ENCODE peak calls at places on chromosomes 3 and 15, in eight cellular contexts. J, L, H, W, R, D, Q and Z are unnamed samples.

GRCh38 chr15:95401586-95401985 is 928.9 kb upstream of the NR2F2 start:
- DNase-seq in D (no peak), J (no peak), R (no peak), W (no peak), L (peak), H (no peak), Q (peak), Z (no peak)

GRCh38 chr15:75502360-75502759 is 50.9 kb upstream of the SIN3A start:
- DNase-seq in W (no peak), L (no peak), J (no peak), D (no peak), H (no peak), Q (no peak), R (no peak), Z (no peak)

GRCh38 chr3:158057666-158058065 is 48.6 kb downstream of the SHOX2 start:
- DNase-seq in D (no peak), W (peak), H (no peak), J (no peak), L (no peak), Q (no peak), R (no peak), Z (no peak)

GRCh38 chr3:58617338-58617761 is 40.2 kb upstream of the FAM107A start:
- DNase-seq in L (peak), W (no peak), H (no peak), Q (no peak), D (no peak), J (no peak), R (no peak), Z (no peak)

GRCh38 chr15:41870689-41871081 is 23.2 kb downstream of the SPTBN5 start:
- DNase-seq in R (no peak), H (no peak), D (peak), L (peak), J (no peak), Q (no peak), W (peak), Z (peak)

GRCh38 chr3:149377408-149378111 is at the start of gene TM4SF1:
- DNase-seq in D (peak), R (peak), J (no peak), L (peak), Q (peak), H (no peak), W (peak), Z (peak)

GRCh38 chr3:40588406-40588805 is 63.6 kb downstream of the ZNF621 start:
- DNase-seq in Q (no peak), L (no peak), H (no peak), R (no peak), D (peak), J (no peak), W (no peak), Z (no peak)

GRCh38 chr15:40754574-40754882 is 526 bp downstream of the RMDN3 start:
- DNase-seq in D (no peak), R (no peak), H (peak), W (peak), Q (peak), L (no peak), J (no peak), Z (no peak)

GRCh38 chr3:78455737-78456136 is 1312.1 kb downstream of the ROBO1 start:
- DNase-seq in D (no peak), J (no peak), H (no peak), L (no peak), R (no peak), W (no peak), Q (no peak), Z (no peak)

GRCh38 chr15:25207369-25207768 is 231.5 kb downstream of the UBE3A start:
- DNase-seq in Q (no peak), L (no peak), W (no peak), D (no peak), R (no peak), H (no peak), J (no peak), Z (no peak)

GRCh38 chr3:138477801-138478200 is 43.4 kb downstream of the ESYT3 start:
- DNase-seq in L (peak), W (no peak), D (no peak), R (no peak), J (no peak), Q (no peak), H (no peak), Z (no peak)

GRCh38 chr3:72563690-72564370 is 284.4 kb downstream of the SHQ1 start:
- DNase-seq in L (no peak), D (no peak), H (no peak), W (no peak), Q (no peak), J (no peak), R (no peak), Z (no peak)

GRCh38 chr3:107884719-107885460 is 205.9 kb downstream of the CD47 start:
- DNase-seq in H (no peak), L (peak), W (peak), Q (peak), D (no peak), R (no peak), J (no peak), Z (peak)

GRCh38 chr15:57213783-57214366 is 162.4 kb upstream of the CGNL1 start:
- DNase-seq in Q (peak), H (peak), R (no peak), J (no peak), D (peak), L (peak), W (peak), Z (peak)

GRCh38 chr3:184780981-184781515 is 30.9 kb upstream of the VPS8 start:
- DNase-seq in L (no peak), W (no peak), R (no peak), Q (peak), J (no peak), H (no peak), D (no peak), Z (peak)

GRCh38 chr3:64138046-64138445 is 87.2 kb downstream of the PRICKLE2 start:
- DNase-seq in J (no peak), H (no peak), W (peak), L (no peak), D (no peak), Q (peak), R (no peak), Z (peak)

GRCh38 chr3:116561529-116561928 is 116.2 kb upstream of the LSAMP start:
- DNase-seq in J (no peak), W (no peak), D (no peak), H (no peak), R (no peak), L (no peak), Q (no peak), Z (no peak)

GRCh38 chr15:49423021-49423420 is at the start of gene FGF7:
- DNase-seq in D (no peak), J (no peak), Q (peak), W (peak), L (peak), H (peak), R (no peak), Z (peak)

GRCh38 chr3:78846688-78847087 is 921.1 kb downstream of the ROBO1 start:
- DNase-seq in Q (peak), W (peak), R (no peak), J (no peak), H (no peak), L (peak), D (no peak), Z (peak)

GRCh38 chr3:168534761-168535160 is 439.0 kb upstream of the GOLIM4 start:
- DNase-seq in Q (no peak), D (no peak), H (no peak), W (no peak), R (no peak), L (no peak), J (no peak), Z (no peak)

GRCh38 chr15:67089218-67090193 is 24.1 kb downstream of the SMAD3 start:
- DNase-seq in H (no peak), L (peak), D (peak), R (no peak), W (peak), Q (no peak), J (no peak), Z (peak)

GRCh38 chr3:19543212-19543841 is 390.7 kb downstream of the EFHB start:
- DNase-seq in R (no peak), W (no peak), Q (no peak), H (peak), D (no peak), L (no peak), J (peak), Z (no peak)

GRCh38 chr3:44661189-44661588 is 12.7 kb downstream of the ZNF35 start:
- DNase-seq in L (no peak), H (no peak), J (no peak), R (no peak), Q (no peak), D (no peak), W (no peak), Z (no peak)
- TF ChIP-seq CTCF in L (no peak), H (peak), J (peak), R (no peak), Q (peak), D (no peak), W (peak), Z (peak)

DNA sequence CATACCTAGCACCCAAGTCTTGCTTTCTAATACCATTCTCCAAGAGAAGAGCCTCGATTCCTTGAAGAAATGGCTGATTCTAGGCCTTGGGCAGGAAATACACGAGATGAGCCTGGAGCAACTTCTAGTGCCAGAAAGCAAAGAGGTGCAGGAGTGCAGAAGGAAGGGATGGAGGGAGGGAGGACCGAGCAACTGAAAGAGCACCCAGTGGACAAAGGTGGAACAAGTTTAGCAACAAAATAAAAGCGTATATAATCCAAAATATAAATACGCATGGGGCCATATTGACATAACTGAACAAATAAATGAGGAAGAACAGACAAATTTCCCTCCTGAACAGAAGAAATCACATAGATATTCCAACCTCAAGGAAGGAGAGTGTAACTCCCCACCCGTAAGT is 34.4 kb downstream of the CHSY1 start:
- DNase-seq in R (no peak), L (no peak), H (no peak), J (no peak), Q (no peak), D (no peak), W (no peak), Z (no peak)
- TF ChIP-seq CTCF in R (no peak), L (no peak), H (no peak), J (no peak), Q (no peak), D (no peak), W (no peak), Z (peak)

DNA sequence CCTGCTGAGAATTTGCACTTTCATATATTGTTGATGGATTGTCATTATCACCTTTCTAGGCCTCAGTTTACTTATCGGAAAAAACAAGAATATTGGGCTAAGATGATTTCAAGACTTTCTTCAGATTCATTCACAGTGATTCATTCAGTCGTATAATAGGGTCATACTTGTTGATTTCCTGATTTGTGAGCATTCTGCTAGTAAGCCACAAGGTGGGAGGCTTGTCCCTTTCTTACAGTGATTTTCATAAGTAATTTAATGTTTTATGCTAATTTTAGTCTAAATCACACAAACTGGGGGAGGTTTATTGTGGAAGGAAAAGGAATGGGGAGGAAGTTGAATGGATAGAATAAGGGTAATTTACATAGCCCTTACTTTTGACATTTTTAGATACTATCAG is 126.8 kb upstream of the GOLGA6L4 start:
- DNase-seq in D (peak), Q (peak), J (no peak), R (no peak), W (peak), L (peak), H (no peak), Z (peak)
- TF ChIP-seq CTCF in D (peak), Q (no peak), J (peak), R (no peak), W (peak), L (peak), H (peak), Z (peak)

GRCh38 chr3:18076301-18076700 is 333.9 kb upstream of the TBC1D5 start:
- DNase-seq in Q (no peak), D (no peak), W (no peak), H (peak), L (no peak), J (no peak), R (no peak), Z (no peak)
- TF ChIP-seq CTCF in Q (no peak), D (no peak), W (no peak), H (no peak), L (no peak), J (no peak), R (no peak), Z (no peak)

GRCh38 chr3:10941972-10942371 is 50.6 kb upstream of the SLC6A1 start:
- DNase-seq in W (peak), H (no peak), L (no peak), R (no peak), Q (no peak), J (no peak), D (no peak), Z (peak)
- TF ChIP-seq CTCF in W (peak), H (peak), L (peak), R (peak), Q (peak), J (peak), D (peak), Z (peak)

GRCh38 chr3:39327053-39327745 is 2.3 kb upstream of the CCR8 start:
- DNase-seq in J (peak), W (no peak), D (no peak), Q (no peak), R (no peak), L (no peak), H (no peak), Z (no peak)
- TF ChIP-seq CTCF in J (no peak), W (no peak), D (no peak), Q (no peak), R (no peak), L (no peak), H (no peak), Z (no peak)

DNA sequence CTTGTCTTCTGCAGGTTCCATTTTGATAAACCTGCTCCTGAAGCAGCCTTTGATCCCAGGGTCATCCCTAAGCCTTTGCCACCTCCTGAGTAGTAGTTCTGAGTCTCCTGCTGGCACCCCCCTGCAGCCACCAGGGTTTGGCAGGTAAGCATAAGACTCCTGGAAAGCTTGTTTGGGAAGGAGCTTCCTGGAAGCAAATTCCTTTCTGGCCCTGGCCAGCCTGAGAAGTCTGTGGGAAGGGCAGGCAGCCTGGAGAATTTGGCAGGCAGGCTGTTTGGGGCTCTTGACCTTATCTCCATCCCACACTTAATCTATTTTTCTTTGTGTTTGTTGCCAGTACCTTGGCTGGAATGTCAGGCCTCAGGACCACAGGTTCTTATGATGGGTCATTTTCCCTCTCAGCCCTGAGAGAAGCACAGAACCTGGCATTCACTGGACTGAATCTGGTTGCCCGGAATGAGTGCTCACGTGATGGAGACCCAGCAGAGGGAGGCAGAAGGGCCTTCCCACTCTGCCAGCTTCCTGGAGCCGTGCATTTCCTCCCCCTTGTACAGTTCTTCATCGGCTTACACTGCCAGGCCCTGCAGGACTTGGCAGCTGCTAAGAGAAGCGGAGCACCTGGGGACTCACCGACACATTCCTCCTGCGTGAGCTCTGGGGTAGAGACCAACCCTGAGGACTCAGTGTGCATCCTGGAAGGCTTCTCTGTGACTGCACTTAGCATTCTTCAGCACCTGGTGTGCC is 13.4 kb downstream of the ATRIP start:
- DNase-seq in W (no peak), D (no peak), J (no peak), Q (no peak), L (no peak), R (no peak), H (no peak), Z (no peak)
- TF ChIP-seq CTCF in W (no peak), D (no peak), J (no peak), Q (no peak), L (no peak), R (no peak), H (no peak), Z (no peak)

GRCh38 chr3:189272500-189273119 is 100.8 kb downstream of the TPRG1 start:
- DNase-seq in R (no peak), J (no peak), H (peak), Q (no peak), L (no peak), W (no peak), D (no peak), Z (no peak)
- TF ChIP-seq CTCF in R (peak), J (peak), H (peak), Q (peak), L (no peak), W (peak), D (no peak), Z (peak)

DNA sequence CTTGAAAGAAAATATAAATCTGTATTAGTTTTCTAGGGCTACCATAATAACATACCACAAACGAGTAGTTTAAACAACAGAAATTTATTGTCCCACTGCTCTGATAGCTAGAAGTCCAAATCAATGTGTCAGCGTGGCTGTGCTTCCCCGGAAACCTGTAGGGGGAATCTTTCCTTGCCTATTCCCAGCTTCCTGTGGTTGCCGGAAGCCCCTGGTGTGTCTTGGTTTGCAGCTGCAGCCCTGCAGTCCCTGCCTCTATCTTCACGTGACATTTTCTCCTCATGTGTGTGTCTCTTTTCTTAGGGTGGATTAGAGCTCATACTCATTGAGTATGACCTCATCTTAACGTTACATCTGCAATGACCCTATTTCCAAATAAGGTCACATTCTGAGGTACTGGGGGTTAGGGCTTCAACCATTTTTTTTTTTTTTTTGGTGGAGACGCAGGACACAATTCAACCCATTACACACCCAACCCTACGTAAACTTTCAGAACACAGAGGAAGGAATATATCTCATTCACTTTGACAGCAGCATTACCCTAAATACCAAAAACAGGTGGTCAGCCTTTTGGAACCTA is 88.8 kb downstream of the RYK start:
- DNase-seq in Q (no peak), L (no peak), R (no peak), W (no peak), J (no peak), H (no peak), D (no peak), Z (no peak)
- TF ChIP-seq CTCF in Q (no peak), L (no peak), R (no peak), W (peak), J (no peak), H (no peak), D (no peak), Z (no peak)

GRCh38 chr3:156673732-156674045 is 701 bp upstream of the TIPARP start:
- DNase-seq in R (no peak), H (no peak), L (no peak), Q (no peak), D (no peak), W (no peak), J (no peak), Z (no peak)

GRCh38 chr3:156674046-156674910 is at the start of gene TIPARP:
- DNase-seq in J (peak), W (peak), Q (peak), L (peak), R (peak), H (peak), D (peak), Z (peak)

GRCh38 chr3:156676467-156677119 is 2.2 kb downstream of the TIPARP start:
- DNase-seq in Q (peak), D (peak), J (no peak), W (peak), R (no peak), L (peak), H (no peak), Z (peak)

GRCh38 chr3:156675744-156676466 is 1.5 kb downstream of the TIPARP start:
- DNase-seq in W (peak), L (peak), Q (peak), R (peak), J (no peak), H (peak), D (peak), Z (peak)

DNA sequence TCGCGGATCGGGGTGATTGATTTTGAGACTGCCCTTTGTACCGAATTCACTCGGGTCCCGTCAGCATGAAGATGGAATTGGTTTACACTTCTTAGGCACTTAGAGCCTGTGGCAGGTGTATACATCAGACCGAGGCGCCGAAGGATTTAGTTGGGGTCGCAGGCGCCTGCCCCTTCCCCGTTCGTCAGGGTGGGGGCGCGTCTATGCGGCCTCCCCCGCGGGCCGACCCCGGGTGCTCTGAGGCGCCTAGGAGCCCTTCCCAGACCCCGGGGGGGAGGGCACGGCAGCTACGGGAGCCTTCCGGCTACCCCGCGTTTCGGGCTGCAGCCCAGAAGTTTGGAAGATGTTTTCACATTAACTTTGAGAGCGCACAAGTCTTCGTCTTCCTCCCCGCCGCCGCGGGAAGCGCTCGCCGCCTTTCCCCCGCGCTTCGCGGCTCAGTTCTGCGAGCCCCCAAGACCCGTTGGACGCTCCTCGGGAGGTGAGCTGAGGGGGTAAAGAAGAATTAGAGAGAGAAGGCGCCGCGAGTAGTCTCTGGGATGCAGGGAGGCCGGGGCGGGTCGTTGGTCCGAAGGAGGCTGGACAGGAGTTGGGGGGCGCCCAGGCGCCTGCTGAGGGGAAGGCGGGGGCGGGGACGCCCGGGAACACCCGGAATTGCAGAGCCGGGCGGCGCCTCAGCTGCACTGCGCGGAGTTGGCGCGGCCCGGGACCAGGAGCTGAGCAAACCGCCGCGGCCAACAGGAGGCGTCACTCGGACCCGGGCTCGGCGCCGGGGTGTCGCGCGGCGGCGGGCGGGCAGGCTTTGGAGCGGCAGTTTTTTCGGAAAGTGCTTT is 737 bp downstream of the TIPARP start:
- DNase-seq in Q (no peak), R (peak), L (peak), D (no peak), H (peak), J (peak), W (peak), Z (peak)
- TF ChIP-seq CTCF in Q (peak), R (peak), L (no peak), D (peak), H (peak), J (no peak), W (no peak), Z (peak)